ENCODE peak calls at places on chromosomes 4 and X, in six cellular contexts. J, Q, W, D, O and K are unnamed samples.

GRCh38 chr4:95572304-95572991 is 23.7 kb upstream of the UNC5C start:
- DNase-seq in J (no peak), D (no peak), W (no peak), Q (no peak), O (no peak), K (no peak)

GRCh38 chrX:43963726-43964125 is 9.5 kb downstream of the NDP start:
- DNase-seq in W (no peak), O (no peak), Q (no peak), J (no peak), D (no peak), K (no peak)

GRCh38 chrX:150873616-150874015 is 24.9 kb downstream of the CD99L2 start:
- DNase-seq in J (peak), D (no peak), Q (no peak), O (peak), W (no peak), K (no peak)

GRCh38 chrX:49792376-49792775 is 36.7 kb upstream of the PAGE4 start:
- DNase-seq in D (no peak), Q (no peak), J (no peak), O (no peak), W (no peak), K (no peak)

GRCh38 chr4:147639388-147639787 is 22.2 kb downstream of the TMEM184C start:
- DNase-seq in O (no peak), D (no peak), W (no peak), J (no peak), Q (no peak), K (no peak)

GRCh38 chr4:162265802-162266201 is 102.0 kb upstream of the FSTL5 start:
- DNase-seq in O (no peak), Q (no peak), J (no peak), W (no peak), D (no peak), K (no peak)

GRCh38 chrX:73127700-73128241 is 48.5 kb upstream of the PABPC1L2A start:
- DNase-seq in J (peak), W (peak), O (peak), Q (peak), D (no peak), K (peak)

GRCh38 chrX:106726485-106727437 is at the start of gene RNF128:
- DNase-seq in W (no peak), Q (peak), D (no peak), O (no peak), J (peak), K (peak)

GRCh38 chr4:152534541-152535231 is 1.2 kb downstream of the FBXW7 start:
- DNase-seq in J (peak), Q (peak), D (peak), W (no peak), O (no peak), K (peak)

GRCh38 chr4:41142946-41143720 is 71.2 kb downstream of the APBB2 start:
- DNase-seq in W (no peak), D (no peak), J (no peak), O (peak), Q (no peak), K (no peak)

GRCh38 chr4:4430492-4431195 is 43.7 kb downstream of the NSG1 start:
- DNase-seq in W (peak), J (peak), D (peak), Q (peak), O (peak), K (peak)

GRCh38 chr4:85672116-85672515 is 197.2 kb downstream of the ARHGAP24 start:
- DNase-seq in Q (no peak), J (no peak), O (no peak), D (no peak), W (no peak), K (no peak)

GRCh38 chr4:710916-711315 is 5.3 kb downstream of the PCGF3 start:
- DNase-seq in J (no peak), W (no peak), Q (no peak), O (no peak), D (no peak), K (no peak)